ENCODE peak calls at places on chromosomes 13 and 19, in five cellular contexts. D is fibroblast of lung; E is CD8-positive, alpha-beta memory T cell; P is fibroblast of pulmonary artery; M is AG04449. H is an unnamed sample.

GRCh38 chr13:74868044-74868443 is 613.9 kb downstream of the TBC1D4 start:
- DNase-seq in D (peak; percentile 39), E (no peak), M (no peak), P (no peak), H (peak; percentile 56)

GRCh38 chr13:41742917-41743552 is 217.9 kb downstream of the VWA8 start:
- DNase-seq in E (no peak), P (no peak), M (no peak), D (peak; percentile 3), H (no peak)

GRCh38 chr13:43245374-43245964 is 222.1 kb downstream of the DNAJC15 start:
- DNase-seq in P (peak; percentile 74), E (no peak), M (peak; percentile 78), D (peak; percentile 93), H (peak; percentile 91)

GRCh38 chr13:48586591-48587103 is 53.8 kb upstream of the RCBTB2 start:
- DNase-seq in E (no peak), P (peak; percentile 67), M (no peak), D (peak; percentile 71), H (no peak)

GRCh38 chr13:77274126-77274525 is 52.8 kb downstream of the MYCBP2 start:
- DNase-seq in E (no peak), M (no peak), D (no peak), P (no peak), H (no peak)

GRCh38 chr13:80341771-80342271 is 895 bp upstream of the SPRY2 start:
- DNase-seq in M (no peak), D (peak; percentile 68), E (no peak), P (peak; percentile 71), H (peak; percentile 66)

GRCh38 chr13:46637213-46637612 is 84.2 kb downstream of the LRCH1 start:
- DNase-seq in E (no peak), D (no peak), P (no peak), M (no peak), H (no peak)

GRCh38 chr19:10380311-10381102 is at the start of gene TYK2:
- DNase-seq in D (peak; percentile 96), M (peak; percentile 82), E (peak; percentile 97), P (peak; percentile 99), H (peak; percentile 99)

GRCh38 chr19:38592940-38593339 is 24.8 kb downstream of the MAP4K1 start:
- DNase-seq in E (no peak), M (no peak), P (no peak), D (no peak), H (no peak)

GRCh38 chr19:38596057-38596981 is 21.4 kb downstream of the MAP4K1 start:
- DNase-seq in E (no peak), P (no peak), M (no peak), D (no peak), H (no peak)

GRCh38 chr19:38599722-38600121 is 18.0 kb downstream of the MAP4K1 start:
- DNase-seq in D (no peak), M (no peak), P (no peak), E (no peak), H (no peak)

GRCh38 chr19:38597075-38597474 is 20.7 kb downstream of the MAP4K1 start:
- DNase-seq in M (no peak), E (no peak), D (no peak), P (no peak), H (no peak)
- H3K4me3 ChIP-seq in M (no peak overlapping the region), E (no peak overlapping the region), D (no peak overlapping the region), P (no peak overlapping the region), H (no peak overlapping the region)

GRCh38 chr13:24540236-24541126 is 27.9 kb upstream of the PARP4 start:
- DNase-seq in M (no peak), E (no peak), D (no peak), P (peak; percentile 6), H (no peak)
- H3K4me3 ChIP-seq in M (no peak overlapping the region), E (no peak overlapping the region), D (no peak overlapping the region), P (no peak overlapping the region), H (no peak overlapping the region)

GRCh38 chr19:40445637-40445944 is 1.5 kb upstream of the SERTAD3 start:
- DNase-seq in E (no peak), M (no peak), D (no peak), P (no peak), H (no peak)
- H3K4me3 ChIP-seq in E (no peak overlapping the region), M (no peak overlapping the region), D (no peak overlapping the region), P (no peak overlapping the region), H (no peak overlapping the region)

GRCh38 chr19:2478324-2478755 is 2.4 kb downstream of the GADD45B start:
- DNase-seq in P (peak; percentile 79), E (peak; percentile 80), D (peak; percentile 72), M (no peak), H (peak; percentile 85)

GRCh38 chr19:2477732-2478191 is 1.8 kb downstream of the GADD45B start:
- DNase-seq in P (peak; percentile 64), D (peak; percentile 64), E (peak; percentile 59), M (no peak), H (peak; percentile 70)

GRCh38 chr19:2481466-2481865 is 5.5 kb downstream of the GADD45B start:
- DNase-seq in P (no peak), M (no peak), D (no peak), E (no peak), H (no peak)

GRCh38 chr19:2478756-2479555 is 3.0 kb downstream of the GADD45B start:
- DNase-seq in M (no peak), P (peak; percentile 82), E (peak; percentile 83), D (peak; percentile 74), H (peak; percentile 87)

GRCh38 chr19:2479556-2480194 is 3.7 kb downstream of the GADD45B start:
- DNase-seq in E (no peak), M (no peak), P (peak; percentile 40), D (no peak), H (peak; percentile 45)
- H3K4me3 ChIP-seq in E (peak overlapping the region; percentile 92), M (no peak overlapping the region), P (peak overlapping the region; percentile 99), D (no peak overlapping the region), H (peak overlapping the region; percentile 69)